ENCODE peak calls at places on chromosomes 5 and 9, in five cellular contexts. One of them, this sample, is unnamed.

GRCh38 chr9:114372971-114373591 is 14.7 kb downstream of the AKNA start:
- DNase-seq in aorta: peak; percentile 80
- DNase-seq in posterior cingulate gyrus: no peak
- DNase-seq in fibroblast of mammary gland: no peak
- DNase-seq in lung: peak; percentile 73
- DNase-seq in this sample: peak; percentile 69

GRCh38 chr5:34488984-34489383 is 167.1 kb upstream of the RAI14 start:
- DNase-seq in aorta: no peak
- DNase-seq in posterior cingulate gyrus: no peak
- DNase-seq in fibroblast of mammary gland: no peak
- DNase-seq in lung: no peak
- DNase-seq in this sample: no peak

GRCh38 chr5:11683666-11684065 is 220.6 kb downstream of the CTNND2 start:
- DNase-seq in aorta: no peak
- DNase-seq in posterior cingulate gyrus: no peak
- DNase-seq in fibroblast of mammary gland: no peak
- DNase-seq in lung: no peak
- DNase-seq in this sample: no peak

GRCh38 chr5:100647461-100648230 is 112.5 kb downstream of the FAM174A start:
- DNase-seq in aorta: no peak
- DNase-seq in posterior cingulate gyrus: peak; percentile 25
- DNase-seq in fibroblast of mammary gland: no peak
- DNase-seq in lung: peak; percentile 78
- DNase-seq in this sample: peak; percentile 70

GRCh38 chr9:73180373-73180772 is 28.7 kb downstream of the ANXA1 start:
- DNase-seq in aorta: no peak
- DNase-seq in posterior cingulate gyrus: no peak
- DNase-seq in fibroblast of mammary gland: peak; percentile 87
- DNase-seq in lung: no peak
- DNase-seq in this sample: no peak

GRCh38 chr5:148864113-148864841 is 37.9 kb downstream of the ADRB2 start:
- DNase-seq in aorta: no peak
- DNase-seq in posterior cingulate gyrus: no peak
- DNase-seq in fibroblast of mammary gland: no peak
- DNase-seq in lung: no peak
- DNase-seq in this sample: no peak

GRCh38 chr5:200985-201384 is 9.7 kb downstream of the LRRC14B start:
- DNase-seq in aorta: no peak
- DNase-seq in posterior cingulate gyrus: no peak
- DNase-seq in fibroblast of mammary gland: no peak
- DNase-seq in lung: no peak
- DNase-seq in this sample: no peak

GRCh38 chr5:56025303-56025885 is 30.6 kb upstream of the IL6ST start:
- DNase-seq in aorta: no peak
- DNase-seq in posterior cingulate gyrus: no peak
- DNase-seq in fibroblast of mammary gland: peak; percentile 46
- DNase-seq in lung: no peak
- DNase-seq in this sample: no peak

GRCh38 chr5:90135979-90136378 is 273.6 kb downstream of the CETN3 start:
- DNase-seq in aorta: no peak
- DNase-seq in posterior cingulate gyrus: no peak
- DNase-seq in fibroblast of mammary gland: no peak
- DNase-seq in lung: no peak
- DNase-seq in this sample: no peak

GRCh38 chr9:129109952-129110739 is 447 bp downstream of the CRAT start:
- DNase-seq in aorta: peak; percentile 84
- DNase-seq in posterior cingulate gyrus: no peak
- DNase-seq in fibroblast of mammary gland: peak; percentile 28
- DNase-seq in lung: peak; percentile 40
- DNase-seq in this sample: no peak

GRCh38 chr5:170393958-170394357 is 4.8 kb upstream of the KCNMB1 start:
- DNase-seq in aorta: no peak
- DNase-seq in posterior cingulate gyrus: no peak
- DNase-seq in fibroblast of mammary gland: no peak
- DNase-seq in lung: no peak
- DNase-seq in this sample: no peak

GRCh38 chr5:32157078-32157477 is 17.0 kb downstream of the GOLPH3 start:
- DNase-seq in aorta: no peak
- DNase-seq in posterior cingulate gyrus: no peak
- DNase-seq in fibroblast of mammary gland: no peak
- DNase-seq in lung: no peak
- DNase-seq in this sample: no peak

GRCh38 chr9:114377046-114377445 is 10.7 kb downstream of the AKNA start:
- DNase-seq in aorta: peak; percentile 63
- DNase-seq in posterior cingulate gyrus: no peak
- DNase-seq in fibroblast of mammary gland: no peak
- DNase-seq in lung: no peak
- DNase-seq in this sample: no peak